ENCODE peak calls at places on chromosomes 1 and 21, in four cellular contexts. K is activated CD4-positive, alpha-beta T cell treated with anti-CD3 and anti-CD28 coated beads, Interleukin-2, amount 50 U/mL, for 48 hours; B is stromal cell of bone marrow; X is kidney tubule cell. H is an unnamed sample.

GRCh38 chr1:167248707-167249642 is 28.3 kb downstream of the POU2F1 start:
- DNase-seq in B (no peak), K (no peak), X (no peak), H (no peak)

GRCh38 chr1:50976890-50977574 is 7.0 kb downstream of the CDKN2C start:
- DNase-seq in X (peak), K (peak), B (no peak), H (no peak)

GRCh38 chr1:15454256-15454655 is 2.3 kb upstream of the CELA2A start:
- DNase-seq in B (peak), X (no peak), K (no peak), H (no peak)

GRCh38 chr1:3717041-3717714 is 35.1 kb upstream of the CCDC27 start:
- DNase-seq in B (no peak), K (no peak), X (no peak), H (no peak)

GRCh38 chr1:180927841-180928240 is 15.1 kb downstream of the KIAA1614 start:
- DNase-seq in X (no peak), B (no peak), K (no peak), H (no peak)

GRCh38 chr1:228272831-228273571 is 65.2 kb downstream of the OBSCN start:
- DNase-seq in K (no peak), B (no peak), X (no peak), H (no peak)

GRCh38 chr1:219441884-219442283 is 171.0 kb downstream of the ZC3H11B start:
- DNase-seq in X (peak), K (no peak), B (no peak), H (no peak)

GRCh38 chr1:54583868-54584267 is 35.8 kb downstream of the ACOT11 start:
- DNase-seq in X (no peak), B (no peak), K (no peak), H (no peak)

GRCh38 chr1:226697151-226697575 is 41.9 kb downstream of the ITPKB start:
- DNase-seq in K (no peak), B (no peak), X (peak), H (peak)

GRCh38 chr1:93805027-93805426 is 74.0 kb downstream of the DNTTIP2 start:
- DNase-seq in X (no peak), B (no peak), K (no peak), H (no peak)

GRCh38 chr1:2803931-2804627 is 2.6 kb upstream of the TTC34 start:
- DNase-seq in X (no peak), K (no peak), B (no peak), H (no peak)

GRCh38 chr1:54262244-54262643 is 62.3 kb downstream of the MRPL37 start:
- DNase-seq in X (no peak), K (no peak), B (no peak), H (no peak)

GRCh38 chr1:155940531-155940992 is 876 bp upstream of the RXFP4 start:
- DNase-seq in K (no peak), B (no peak), X (peak), H (peak)

GRCh38 chr1:88961081-88961480 is 31.3 kb downstream of the KYAT3 start:
- DNase-seq in B (no peak), X (no peak), K (no peak), H (no peak)

GRCh38 chr1:5692649-5693048 is 299.6 kb downstream of the NPHP4 start:
- DNase-seq in K (no peak), B (no peak), X (no peak), H (no peak)

GRCh38 chr21:46428286-46428685 is 30.4 kb upstream of the DIP2A start:
- DNase-seq in B (no peak), X (no peak), K (no peak), H (no peak)